ENCODE peak calls at places on chromosomes 2 and 18, in ten cellular contexts. V, U, N, Z, H, D, I, G, T and B are unnamed samples.

GRCh38 chr2:96969321-96969720 is 17.1 kb downstream of the FAM178B start:
- DNase-seq in V (no peak), U (no peak), N (no peak), Z (no peak), H (no peak), D (no peak), I (no peak), G (no peak), T (no peak), B (no peak)

GRCh38 chr2:27569398-27569797 is 13.4 kb upstream of the ZNF512 start:
- DNase-seq in V (no peak), U (no peak), N (no peak), Z (no peak), H (peak; percentile 24), D (no peak), I (no peak), G (peak; percentile 54), T (no peak), B (no peak)

GRCh38 chr2:131127076-131127475 is 21.9 kb downstream of the PLEKHB2 start:
- DNase-seq in V (no peak), U (no peak), N (no peak), Z (no peak), H (no peak), D (no peak), I (no peak), G (no peak), T (no peak), B (peak; percentile 68)

GRCh38 chr18:67117804-67118203 is 398.7 kb downstream of the DSEL start:
- DNase-seq in V (no peak), U (no peak), N (no peak), Z (no peak), H (peak; percentile 19), D (no peak), I (no peak), G (no peak), T (no peak), B (no peak)

GRCh38 chr2:96816836-96817702 is 1.0 kb downstream of the CNNM3 start:
- DNase-seq in V (no peak), U (no peak), N (no peak), Z (no peak), H (peak; percentile 24), D (peak; percentile 22), I (peak; percentile 47), G (peak; percentile 27), T (no peak), B (peak; percentile 41)

GRCh38 chr2:172921538-172922236 is 154.0 kb upstream of the MAP3K20 start:
- DNase-seq in V (no peak), U (no peak), N (no peak), Z (no peak), H (peak; percentile 71), D (peak; percentile 62), I (no peak), G (peak; percentile 78), T (no peak), B (peak; percentile 70)

GRCh38 chr18:75198046-75198445 is 10.9 kb downstream of the PTGR3 start:
- DNase-seq in V (no peak), U (no peak), N (no peak), Z (no peak), H (peak; percentile 41), D (no peak), I (no peak), G (peak; percentile 27), T (no peak), B (no peak)

GRCh38 chr2:30694286-30695055 is 112.8 kb downstream of the CAPN13 start:
- DNase-seq in V (no peak), U (peak; percentile 1), N (no peak), Z (no peak), H (peak; percentile 16), D (no peak), I (peak; percentile 13), G (peak; percentile 66), T (no peak), B (peak; percentile 5)

GRCh38 chr18:37669991-37670534 is 104.5 kb upstream of the CELF4 start:
- DNase-seq in V (no peak), U (no peak), N (no peak), Z (no peak), H (no peak), D (no peak), I (no peak), G (no peak), T (no peak), B (no peak)

GRCh38 chr2:241080405-241081189 is 21.5 kb downstream of the MTERF4 start:
- DNase-seq in V (no peak), U (no peak), N (no peak), Z (no peak), H (no peak), D (no peak), I (no peak), G (no peak), T (no peak), B (peak; percentile 12)
- TF ChIP-seq CTCF in V (no peak), U (no peak), N (no peak), Z (no peak), H (no peak), D (no peak), I (no peak), G (no peak), T (no peak), B (no peak)

GRCh38 chr2:106931742-106932335 is 45.9 kb upstream of the ST6GAL2 start:
- DNase-seq in V (no peak), U (no peak), N (no peak), Z (no peak), H (no peak), D (no peak), I (no peak), G (no peak), T (no peak), B (no peak)
- H3K4me1 ChIP-seq in V (no peaks in the 10 kb centered on the region), U (no peaks in the 10 kb centered on the region), N (no peaks in the 10 kb centered on the region), Z (no peaks in the 10 kb centered on the region), H (no peaks in the 10 kb centered on the region), D (peaks cover 6% of the 10 kb centered on the region), I (no peaks in the 10 kb centered on the region), G (no peaks in the 10 kb centered on the region), T (no peaks in the 10 kb centered on the region), B (no peaks in the 10 kb centered on the region)

GRCh38 chr2:233137040-233137439 is 76.9 kb downstream of the INPP5D start:
- DNase-seq in V (no peak), U (no peak), N (no peak), Z (no peak), H (no peak), D (no peak), I (no peak), G (no peak), T (no peak), B (no peak)

GRCh38 chr2:233142355-233142897 is 82.3 kb downstream of the INPP5D start:
- DNase-seq in V (no peak), U (no peak), N (no peak), Z (no peak), H (no peak), D (no peak), I (no peak), G (no peak), T (no peak), B (no peak)

GRCh38 chr2:233141888-233142287 is 81.7 kb downstream of the INPP5D start:
- DNase-seq in V (no peak), U (no peak), N (no peak), Z (no peak), H (no peak), D (no peak), I (no peak), G (no peak), T (no peak), B (no peak)

GRCh38 chr2:233140913-233141469 is 80.8 kb downstream of the INPP5D start:
- DNase-seq in V (no peak), U (no peak), N (no peak), Z (no peak), H (no peak), D (no peak), I (no peak), G (no peak), T (no peak), B (no peak)

DNA sequence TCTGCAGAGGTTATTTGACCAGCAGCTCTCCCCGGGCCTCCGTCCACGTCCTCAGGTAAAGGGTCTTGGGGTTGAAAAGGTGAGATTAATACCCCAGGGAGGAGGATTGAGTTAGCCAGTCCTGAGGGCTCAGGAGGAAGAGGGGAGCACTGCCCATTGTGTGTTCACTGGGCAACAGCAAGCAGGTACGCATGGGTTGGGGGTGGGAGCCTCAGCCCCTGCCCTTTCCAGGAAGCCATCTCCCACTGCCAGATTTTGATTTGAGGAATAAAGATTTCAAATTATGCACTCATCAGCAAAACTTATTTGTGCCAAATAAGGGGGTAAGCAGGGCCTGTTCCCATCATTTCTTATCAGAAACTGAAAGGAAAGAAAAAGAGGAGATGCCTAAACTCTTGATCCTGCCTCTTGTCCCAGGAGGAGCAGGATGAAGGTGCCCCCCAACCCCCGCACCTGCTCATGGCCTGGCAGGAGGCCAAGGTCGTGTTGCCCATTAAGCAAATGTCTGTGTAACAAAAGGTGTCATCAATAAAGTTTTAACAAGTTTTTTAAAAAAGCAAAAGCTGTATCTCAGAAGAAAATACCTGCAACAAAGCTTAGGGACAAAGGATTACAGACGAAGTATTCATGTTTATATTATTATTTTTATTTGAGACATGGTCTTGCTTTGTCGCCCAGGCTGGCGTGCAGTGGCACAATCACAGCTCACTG is 79.9 kb downstream of the INPP5D start:
- DNase-seq in V (no peak), U (no peak), N (no peak), Z (no peak), H (no peak), D (no peak), I (no peak), G (no peak), T (no peak), B (no peak)
- H3K36me3 ChIP-seq in V (no peaks in the 10 kb centered on the region), U (no peaks in the 10 kb centered on the region), N (no peaks in the 10 kb centered on the region), Z (peaks cover 7% of the 10 kb centered on the region), H (no peaks in the 10 kb centered on the region), D (no peaks in the 10 kb centered on the region), I (no peaks in the 10 kb centered on the region), G (no peaks in the 10 kb centered on the region), T (peaks cover 23% of the 10 kb centered on the region), B (no peaks in the 10 kb centered on the region)

GRCh38 chr18:45916302-45916701 is 50.8 kb downstream of the EPG5 start:
- DNase-seq in V (no peak), U (no peak), N (no peak), Z (no peak), H (no peak), D (no peak), I (no peak), G (no peak), T (no peak), B (no peak)
- TF ChIP-seq CTCF in V (no peak), U (no peak), N (no peak), Z (no peak), H (no peak), D (peak; percentile 17), I (no peak), G (no peak), T (no peak), B (no peak)